ENCODE peak calls at places on chromosomes 12 and 14, in six cellular contexts. X is tibial nerve, R is right cardiac atrium, V is right atrium auricular region, Z is endodermal cell, O is IMR-90. W is an unnamed sample.

GRCh38 chr12:64080319-64081008 is 141.6 kb downstream of the KICS2 start:
- DNase-seq in Z (no peak), V (no peak), O (peak), R (no peak), X (no peak), W (no peak)

GRCh38 chr12:55741978-55742377 is 944 bp upstream of the GDF11 start:
- DNase-seq in O (no peak), V (no peak), R (no peak), Z (no peak), X (no peak), W (no peak)

GRCh38 chr14:77067632-77068514 is 30.2 kb upstream of the CIPC start:
- DNase-seq in R (peak), O (peak), X (peak), V (peak), Z (peak), W (peak)

GRCh38 chr14:72611956-72612500 is 281.9 kb downstream of the DPF3 start:
- DNase-seq in O (no peak), Z (peak), X (no peak), V (peak), R (no peak), W (no peak)

GRCh38 chr12:67647547-67648305 is 819 bp upstream of the DYRK2 start:
- DNase-seq in Z (peak), R (peak), V (peak), X (peak), O (peak), W (peak)

GRCh38 chr14:101045511-101045910 is 142.0 kb upstream of the RTL1 start:
- DNase-seq in O (no peak), Z (no peak), R (no peak), X (no peak), V (no peak), W (no peak)

GRCh38 chr14:68685419-68686211 is 107.3 kb downstream of the ZFP36L1 start:
- DNase-seq in Z (no peak), O (peak), V (no peak), R (peak), X (no peak), W (no peak)

GRCh38 chr12:105190530-105190929 is 45.4 kb downstream of the APPL2 start:
- DNase-seq in O (no peak), Z (no peak), R (no peak), V (no peak), X (no peak), W (no peak)

GRCh38 chr12:20004951-20005350 is 363.4 kb upstream of the PDE3A start:
- DNase-seq in Z (no peak), R (no peak), X (no peak), V (no peak), O (peak), W (no peak)

GRCh38 chr12:5487971-5488955 is 56.4 kb downstream of the NTF3 start:
- DNase-seq in Z (no peak), O (peak), X (no peak), V (no peak), R (no peak), W (no peak)

GRCh38 chr12:116360579-116361403 is 83.3 kb upstream of the MED13L start:
- DNase-seq in O (no peak), R (no peak), Z (no peak), V (no peak), X (no peak), W (no peak)

GRCh38 chr12:116354534-116354933 is 77.0 kb upstream of the MED13L start:
- DNase-seq in Z (no peak), R (no peak), O (no peak), X (no peak), V (no peak), W (no peak)

GRCh38 chr12:116361404-116362223 is 84.1 kb upstream of the MED13L start:
- DNase-seq in X (no peak), Z (no peak), R (no peak), V (no peak), O (no peak), W (no peak)

GRCh38 chr12:116354950-116355779 is 77.7 kb upstream of the MED13L start:
- DNase-seq in Z (no peak), V (no peak), R (no peak), X (no peak), O (no peak), W (no peak)

DNA sequence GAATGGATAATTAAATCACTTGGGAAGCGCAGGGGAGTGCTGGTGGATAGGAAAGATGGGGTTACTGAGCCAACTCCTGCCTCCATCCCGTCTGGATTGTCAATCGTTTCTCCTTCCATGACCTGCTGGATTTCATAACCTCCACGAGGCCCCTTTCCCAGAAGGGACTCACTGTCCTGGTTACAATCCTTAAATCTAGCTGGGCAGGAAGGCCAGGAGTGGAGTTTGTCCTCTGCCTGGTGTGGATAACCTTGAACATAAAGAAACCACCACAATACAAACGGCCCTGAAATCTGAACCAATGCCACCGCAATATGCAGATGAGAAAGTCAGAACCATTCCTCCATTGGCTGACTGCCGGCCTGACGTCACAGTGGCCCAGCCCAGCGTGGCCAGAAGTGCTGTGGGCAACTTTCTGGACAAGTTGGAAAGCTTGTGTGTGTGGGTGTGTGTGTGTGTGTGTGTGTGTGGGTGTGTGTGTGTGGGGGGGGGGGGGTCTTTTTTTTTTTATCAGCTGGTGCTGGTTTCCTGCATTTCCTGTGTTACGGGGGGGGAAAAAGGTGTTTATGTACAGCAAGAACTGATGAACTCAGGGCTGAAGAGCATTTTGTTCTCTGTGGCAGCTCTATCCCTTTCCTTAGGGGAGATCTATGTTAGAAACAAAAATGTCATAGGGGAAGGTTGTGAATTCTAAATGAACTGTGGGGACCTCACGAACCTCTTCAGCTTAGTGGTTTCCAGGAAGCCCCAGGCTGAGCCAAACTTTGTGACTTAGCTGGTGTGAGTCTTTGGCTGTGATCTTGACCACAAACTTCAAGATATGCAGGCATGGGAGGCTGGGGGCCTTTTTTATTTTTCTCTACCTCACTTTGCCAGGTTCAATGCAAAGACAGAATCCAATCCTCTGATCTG is 81.6 kb upstream of the MED13L start:
- DNase-seq in O (peak), X (peak), Z (peak), R (peak), V (peak), W (peak)
- H3K4me3 ChIP-seq in O (no peak), X (peak), Z (no peak), R (peak), V (no peak), W (peak)

DNA sequence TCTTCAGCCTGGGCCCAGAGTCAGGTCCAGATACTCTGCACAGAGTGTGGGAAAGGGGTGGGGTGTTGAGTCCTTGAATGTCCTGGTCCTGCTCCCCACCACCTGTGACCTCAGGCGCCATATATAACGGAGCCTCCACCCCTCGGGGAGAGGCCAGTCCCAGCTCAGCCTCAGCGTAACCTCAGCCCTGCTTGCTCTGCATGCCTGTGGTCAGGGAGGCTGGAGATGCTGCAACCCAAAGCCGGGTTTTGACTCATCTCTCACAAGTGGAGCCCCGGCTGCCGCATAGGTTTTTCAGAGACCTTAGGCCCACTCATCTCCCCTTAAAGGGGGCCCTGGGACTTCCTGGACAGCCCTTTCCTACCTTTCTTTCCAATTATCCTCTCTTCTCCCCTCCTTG is 1.3 kb downstream of the ITGB7 start:
- DNase-seq in R (no peak), X (peak), Z (peak), O (peak), V (no peak), W (no peak)
- H3K4me3 ChIP-seq in R (no peak), X (peak), Z (no peak), O (no peak), V (no peak), W (no peak)

GRCh38 chr12:130160711-130161231 is 1.5 kb upstream of the FZD10 start:
- DNase-seq in X (no peak), R (no peak), Z (peak), O (no peak), V (no peak), W (no peak)
- H3K4me3 ChIP-seq in X (peak), R (no peak), Z (peak), O (no peak), V (no peak), W (peak)

GRCh38 chr14:75454963-75455546 is 27.2 kb downstream of the JDP2 start:
- DNase-seq in O (peak), R (peak), Z (peak), V (peak), X (peak), W (peak)
- H3K4me3 ChIP-seq in O (no peak), R (no peak), Z (no peak), V (no peak), X (no peak), W (no peak)

GRCh38 chr12:100381379-100381778 is 24.5 kb downstream of the SLC17A8 start:
- DNase-seq in V (no peak), X (no peak), Z (no peak), O (no peak), R (no peak), W (no peak)
- H3K4me3 ChIP-seq in V (no peak), X (no peak), Z (no peak), O (no peak), R (no peak), W (no peak)

DNA sequence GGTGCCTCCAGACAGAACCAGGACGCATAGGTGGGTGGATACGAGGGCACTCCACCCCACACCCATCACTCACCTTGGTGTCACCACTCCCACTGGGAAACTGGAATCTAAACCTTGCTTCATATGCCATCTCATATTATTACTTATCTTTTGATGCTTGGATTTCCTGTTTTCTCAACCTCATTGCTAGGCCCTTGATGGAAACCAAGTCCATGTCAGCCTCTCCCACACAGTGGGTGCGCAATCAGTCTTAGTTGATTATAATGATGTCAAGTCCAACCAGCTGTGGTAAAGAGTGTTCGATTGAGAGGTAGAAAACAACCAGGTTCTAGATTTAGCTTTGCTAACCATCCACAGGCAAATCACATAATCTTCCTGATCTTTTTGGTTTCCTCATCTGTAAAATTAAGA is 584 bp upstream of the DDHD1 start:
- DNase-seq in O (no peak), X (no peak), V (no peak), Z (no peak), R (no peak), W (no peak)
- H3K4me3 ChIP-seq in O (peak), X (peak), V (peak), Z (peak), R (peak), W (peak)

GRCh38 chr12:48717252-48717695 is 767 bp upstream of the CCNT1 start:
- DNase-seq in X (no peak), V (peak), Z (no peak), O (peak), R (no peak), W (no peak)

GRCh38 chr12:48716493-48717251 is at the start of gene CCNT1:
- DNase-seq in X (peak), O (peak), Z (peak), V (peak), R (peak), W (peak)

GRCh38 chr12:48712209-48712608 is 4.3 kb downstream of the CCNT1 start:
- DNase-seq in Z (no peak), V (peak), X (no peak), R (no peak), O (no peak), W (no peak)

GRCh38 chr12:48716168-48716492 is 377 bp downstream of the CCNT1 start:
- DNase-seq in O (no peak), R (no peak), Z (no peak), V (no peak), X (no peak), W (no peak)
- H3K4me3 ChIP-seq in O (peak), R (peak), Z (peak), V (peak), X (peak), W (peak)

DNA sequence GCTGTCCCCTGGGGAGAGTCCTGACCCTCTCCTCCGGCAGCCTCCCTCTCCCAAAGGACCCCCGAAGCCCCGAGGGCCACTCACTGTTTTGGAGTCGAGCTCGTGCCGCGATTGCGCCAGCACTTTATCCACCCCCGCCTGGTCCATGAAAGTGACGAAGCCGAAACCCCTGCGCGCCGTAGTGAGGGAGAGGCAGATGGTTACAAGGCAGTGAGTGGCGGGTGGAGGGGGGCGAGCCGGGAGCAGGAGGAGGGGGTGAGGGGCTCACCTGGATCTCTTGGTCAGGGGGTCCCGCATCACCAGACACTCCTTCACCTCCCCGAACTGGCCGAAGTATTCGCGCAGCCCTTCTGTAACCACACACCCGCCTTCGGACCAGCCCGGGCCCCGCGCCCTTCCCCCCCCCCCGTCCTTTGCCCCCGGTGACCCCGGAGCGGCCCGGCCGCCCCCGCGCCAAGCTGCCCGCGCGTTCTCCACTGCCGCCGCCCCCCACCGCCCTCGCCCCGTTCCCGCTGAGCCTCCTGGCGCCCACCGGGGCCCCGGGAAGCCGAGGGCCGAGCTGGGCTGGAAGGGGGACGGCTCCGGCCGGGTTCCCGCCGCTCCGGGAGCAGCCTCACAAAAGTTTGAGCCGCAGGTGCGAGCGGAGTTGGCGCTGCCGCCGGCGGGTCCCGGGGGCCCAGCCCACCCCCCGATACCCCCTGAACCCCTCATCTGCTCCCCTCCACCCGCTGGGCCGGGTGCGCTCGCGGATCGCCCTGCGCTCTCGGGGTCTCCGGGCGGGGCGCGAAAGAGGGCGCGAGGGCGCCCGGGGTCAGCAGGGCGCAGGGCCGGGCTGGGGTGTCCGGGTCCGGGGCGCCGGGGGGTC is 808 bp downstream of the MSI1 start:
- DNase-seq in V (no peak), O (no peak), Z (peak), X (no peak), R (no peak), W (peak)
- H3K4me3 ChIP-seq in V (peak), O (no peak), Z (peak), X (peak), R (peak), W (peak)

GRCh38 chr14:92994942-92995341 is 72.0 kb downstream of the CHGA start:
- DNase-seq in O (no peak), V (no peak), X (no peak), Z (peak), R (peak), W (no peak)

GRCh38 chr14:92998957-92999356 is 76.0 kb downstream of the CHGA start:
- DNase-seq in Z (no peak), V (no peak), R (peak), X (no peak), O (no peak), W (peak)

GRCh38 chr14:92993302-92993701 is 70.4 kb downstream of the CHGA start:
- DNase-seq in R (peak), X (no peak), Z (no peak), O (no peak), V (peak), W (peak)

GRCh38 chr14:92994131-92994676 is 71.3 kb downstream of the CHGA start:
- DNase-seq in X (no peak), V (no peak), O (no peak), R (peak), Z (no peak), W (peak)

DNA sequence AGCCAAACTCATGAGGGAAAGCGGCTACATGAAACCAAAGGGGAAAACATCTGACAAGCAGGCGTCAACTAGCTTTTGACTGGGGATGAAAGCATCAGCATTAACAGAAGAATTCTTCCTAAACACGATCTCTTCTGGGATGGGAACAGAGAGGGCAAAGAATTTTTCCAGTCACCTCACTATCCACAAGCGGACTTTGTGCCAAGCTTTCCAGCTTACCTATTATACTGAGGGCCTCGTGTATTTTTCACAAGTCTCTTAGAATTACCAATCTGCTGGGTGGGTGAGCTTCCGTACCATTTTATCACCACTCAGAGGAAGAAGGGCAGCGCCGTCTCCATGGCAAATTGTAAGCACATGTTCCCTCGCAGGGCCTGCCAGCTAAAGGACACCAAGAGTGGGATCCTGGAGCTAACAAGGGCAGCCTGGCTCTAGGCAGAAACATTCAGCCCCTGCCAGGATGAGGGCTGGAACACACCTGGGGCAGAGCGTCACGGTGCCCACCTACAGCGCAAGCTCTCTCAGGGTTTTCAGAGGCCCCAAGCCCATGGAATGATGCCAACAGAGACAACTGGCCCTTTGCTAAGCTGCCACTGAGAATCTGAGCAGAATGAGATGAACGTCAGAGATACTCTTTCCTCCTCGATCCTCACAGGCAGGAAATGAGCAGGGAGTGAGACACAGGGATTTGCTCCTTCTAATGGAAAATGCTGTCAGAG is 74.6 kb downstream of the CHGA start:
- DNase-seq in X (no peak), R (peak), V (no peak), O (no peak), Z (no peak), W (no peak)
- H3K4me3 ChIP-seq in X (no peak), R (no peak), V (no peak), O (no peak), Z (no peak), W (no peak)

GRCh38 chr14:61321385-61322010 is at the start of gene PRKCH:
- DNase-seq in R (peak), Z (peak), V (peak), O (peak), X (peak), W (peak)

GRCh38 chr14:61320806-61321384 is 484 bp upstream of the PRKCH start:
- DNase-seq in V (no peak), X (no peak), Z (no peak), R (peak), O (no peak), W (peak)

GRCh38 chr14:61322011-61322798 is 826 bp downstream of the PRKCH start:
- DNase-seq in O (no peak), Z (peak), X (no peak), V (no peak), R (peak), W (peak)

GRCh38 chr14:61319086-61319485 is 2.3 kb upstream of the PRKCH start:
- DNase-seq in R (no peak), V (no peak), X (no peak), O (no peak), Z (no peak), W (no peak)

GRCh38 chr14:61319706-61320105 is 1.7 kb upstream of the PRKCH start:
- DNase-seq in X (no peak), R (no peak), Z (no peak), O (no peak), V (no peak), W (no peak)
- H3K4me3 ChIP-seq in X (no peak), R (no peak), Z (no peak), O (no peak), V (no peak), W (no peak)